ENCODE peak calls at places on chromosome 22, in nine cellular contexts. N is uterus, B is thyroid gland, D is tibial nerve, Y is heart left ventricle, C is H54, T is lower leg skin, Q is endothelial cell of umbilical vein, A is HCT116. O is an unnamed sample.

GRCh38 chr22:29480512-29481264 is 670 bp downstream of the NEFH start:
- DNase-seq in Q (peak), B (peak), Y (no peak), A (no peak), C (no peak), T (no peak), D (no peak), N (no peak), O (no peak)

GRCh38 chr22:19239464-19239863 is 52.1 kb downstream of the CLTCL1 start:
- DNase-seq in C (no peak), T (peak), D (no peak), Y (no peak), A (no peak), B (no peak), N (no peak), Q (no peak), O (no peak)

GRCh38 chr22:50030315-50031188 is 18.0 kb upstream of the IL17REL start:
- DNase-seq in N (peak), D (peak), C (peak), B (peak), T (peak), Y (peak), Q (peak), A (peak), O (peak)

GRCh38 chr22:19523240-19524169 is 705 bp downstream of the CLDN5 start:
- DNase-seq in C (no peak), Y (no peak), B (no peak), D (no peak), A (no peak), Q (peak), N (no peak), T (no peak), O (no peak)

GRCh38 chr22:27192135-27192900 is 534.9 kb downstream of the MIAT start:
- DNase-seq in B (peak), Q (no peak), A (no peak), C (no peak), N (no peak), Y (no peak), T (no peak), D (peak), O (no peak)

GRCh38 chr22:48366591-48366990 is 1461.1 kb downstream of the BRD1 start:
- DNase-seq in Y (no peak), D (no peak), Q (no peak), N (no peak), B (no peak), C (no peak), T (peak), A (no peak), O (no peak)

GRCh38 chr22:38751422-38752346 is 4.1 kb downstream of the SUN2 start:
- DNase-seq in Y (peak), Q (no peak), A (no peak), B (peak), D (no peak), T (peak), N (no peak), C (no peak), O (peak)

GRCh38 chr22:28841111-28841510 is 40.7 kb upstream of the XBP1 start:
- DNase-seq in A (no peak), N (no peak), Q (no peak), T (no peak), B (no peak), D (no peak), Y (no peak), C (no peak), O (no peak)

GRCh38 chr22:41333806-41334205 is 32.5 kb downstream of the ZC3H7B start:
- DNase-seq in C (no peak), Q (no peak), A (no peak), Y (no peak), T (no peak), D (no peak), B (no peak), N (no peak), O (no peak)

GRCh38 chr22:48756146-48757111 is 1071.2 kb downstream of the BRD1 start:
- DNase-seq in N (no peak), Q (no peak), D (no peak), B (no peak), C (no peak), A (no peak), T (peak), Y (no peak), O (no peak)

GRCh38 chr22:27726726-27727449 is 74.7 kb downstream of the MN1 start:
- DNase-seq in Y (peak), B (peak), D (no peak), N (peak), Q (peak), C (peak), T (no peak), A (no peak), O (no peak)

GRCh38 chr22:47928626-47929025 is 1166.2 kb downstream of the TBC1D22A start:
- DNase-seq in B (peak), N (no peak), T (peak), Y (no peak), Q (no peak), D (no peak), C (no peak), A (no peak), O (no peak)

GRCh38 chr22:40183029-40183581 is 5.4 kb downstream of the TNRC6B start:
- DNase-seq in A (no peak), Y (no peak), Q (peak), B (no peak), N (no peak), D (peak), T (no peak), C (peak), O (no peak)

GRCh38 chr22:44870021-44870420 is 117.6 kb downstream of the ARHGAP8 start:
- DNase-seq in N (no peak), Y (no peak), C (peak), T (no peak), D (no peak), B (peak), Q (no peak), A (peak), O (no peak)

GRCh38 chr22:48340727-48341709 is 1486.7 kb downstream of the BRD1 start:
- DNase-seq in Y (no peak), D (no peak), T (no peak), Q (no peak), N (no peak), C (no peak), B (no peak), A (no peak), O (no peak)

GRCh38 chr22:26805131-26805530 is 147.7 kb downstream of the MIAT start:
- DNase-seq in B (no peak), C (peak), Y (no peak), A (no peak), T (no peak), Q (no peak), D (no peak), N (no peak), O (no peak)

GRCh38 chr22:20061481-20061861 is 18.6 kb upstream of the DGCR8 start:
- DNase-seq in C (peak), Q (peak), D (no peak), N (no peak), Y (peak), A (no peak), B (peak), T (no peak), O (no peak)

GRCh38 chr22:25779426-25779825 is 37.4 kb downstream of the MYO18B start:
- DNase-seq in T (no peak), A (no peak), N (no peak), B (no peak), D (no peak), Q (no peak), Y (no peak), C (no peak), O (no peak)

GRCh38 chr22:16987822-16988221 is 20.2 kb downstream of the GAB4 start:
- DNase-seq in B (no peak), A (no peak), Q (no peak), C (no peak), N (no peak), T (no peak), D (no peak), Y (no peak), O (no peak)

GRCh38 chr22:47205081-47205491 is 442.6 kb downstream of the TBC1D22A start:
- DNase-seq in T (peak), C (no peak), Y (no peak), A (no peak), Q (no peak), B (no peak), N (no peak), D (no peak), O (no peak)

GRCh38 chr22:49993649-49994360 is 18.8 kb downstream of the IL17REL start:
- DNase-seq in Y (no peak), C (no peak), Q (no peak), D (no peak), B (no peak), N (no peak), A (no peak), T (peak), O (no peak)

GRCh38 chr22:39349967-39350802 is at the start of gene SYNGR1:
- DNase-seq in Y (no peak), Q (no peak), D (no peak), B (peak), C (no peak), T (no peak), N (no peak), A (no peak), O (no peak)

GRCh38 chr22:50560034-50560433 is 2.7 kb downstream of the SYCE3 start:
- DNase-seq in T (no peak), C (no peak), Y (no peak), N (no peak), A (no peak), Q (no peak), D (no peak), B (no peak), O (no peak)

GRCh38 chr22:49306632-49306975 is 521.1 kb downstream of the BRD1 start:
- DNase-seq in B (no peak), C (no peak), Q (no peak), Y (no peak), T (no peak), D (no peak), N (no peak), A (no peak), O (no peak)

GRCh38 chr22:49363526-49364230 is 464.0 kb downstream of the BRD1 start:
- DNase-seq in N (no peak), Q (no peak), D (no peak), T (peak), A (no peak), C (no peak), Y (no peak), B (no peak), O (no peak)

GRCh38 chr22:43218786-43219185 is 31.9 kb upstream of the TTLL12 start:
- DNase-seq in A (no peak), Q (no peak), N (no peak), B (no peak), C (no peak), Y (no peak), D (no peak), T (no peak), O (no peak)

GRCh38 chr22:44369241-44369652 is 56.5 kb upstream of the SHISAL1 start:
- DNase-seq in Y (peak), A (no peak), D (no peak), N (no peak), Q (no peak), B (no peak), T (no peak), C (no peak), O (no peak)

GRCh38 chr22:19043111-19044085 is 78.8 kb downstream of the DGCR2 start:
- DNase-seq in T (no peak), A (no peak), N (no peak), Q (no peak), B (no peak), Y (no peak), C (no peak), D (no peak), O (no peak)

GRCh38 chr22:25696763-25697710 is 45.0 kb upstream of the MYO18B start:
- DNase-seq in B (no peak), Y (no peak), D (no peak), A (no peak), T (no peak), C (no peak), N (no peak), Q (no peak), O (no peak)

GRCh38 chr22:41939981-41940852 is 6.7 kb downstream of the CENPM start:
- DNase-seq in D (no peak), C (no peak), B (peak), T (peak), N (no peak), Y (no peak), Q (no peak), A (no peak), O (no peak)

DNA sequence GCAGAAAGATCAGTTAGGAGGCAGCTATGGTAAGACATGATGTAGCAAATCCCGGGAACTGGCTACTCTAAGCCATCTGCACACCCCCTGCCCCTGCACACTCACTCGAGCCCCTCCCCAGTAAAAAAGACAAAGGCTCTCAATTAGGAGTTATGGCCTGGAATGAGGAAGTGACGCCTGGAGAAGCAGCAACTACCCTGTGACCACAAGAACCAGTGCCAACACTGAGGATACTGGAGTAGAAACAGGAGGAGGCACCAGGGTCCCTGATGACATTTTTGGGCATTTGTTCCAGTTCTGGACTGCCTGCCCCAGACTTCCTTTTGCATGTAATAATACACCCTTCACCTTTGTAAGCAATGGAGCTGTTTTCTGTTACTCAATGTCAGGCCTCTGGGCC is 30.0 kb upstream of the HMGXB4 start:
- DNase-seq in A (no peak), D (no peak), T (peak), N (no peak), C (no peak), B (no peak), Q (no peak), Y (no peak), O (no peak)
- TF ChIP-seq POLR2A in A (no peak), D (no peak), T (no peak), N (no peak), C (no peak), B (no peak), Q (no peak), Y (no peak), O (no peak)

GRCh38 chr22:31637938-31638618 is 23.9 kb downstream of the PISD start:
- DNase-seq in B (peak), Y (peak), T (peak), C (no peak), Q (peak), D (peak), N (no peak), A (no peak), O (no peak)
- TF ChIP-seq POLR2A in B (no peak), Y (no peak), T (no peak), C (no peak), Q (no peak), D (no peak), N (no peak), A (no peak), O (no peak)

GRCh38 chr22:31093090-31093850 is 12.2 kb downstream of the SMTN start:
- DNase-seq in T (no peak), Y (peak), C (no peak), N (peak), D (no peak), B (peak), Q (no peak), A (no peak), O (peak)
- TF ChIP-seq POLR2A in T (no peak), Y (peak), C (no peak), N (no peak), D (no peak), B (no peak), Q (no peak), A (no peak), O (no peak)

DNA sequence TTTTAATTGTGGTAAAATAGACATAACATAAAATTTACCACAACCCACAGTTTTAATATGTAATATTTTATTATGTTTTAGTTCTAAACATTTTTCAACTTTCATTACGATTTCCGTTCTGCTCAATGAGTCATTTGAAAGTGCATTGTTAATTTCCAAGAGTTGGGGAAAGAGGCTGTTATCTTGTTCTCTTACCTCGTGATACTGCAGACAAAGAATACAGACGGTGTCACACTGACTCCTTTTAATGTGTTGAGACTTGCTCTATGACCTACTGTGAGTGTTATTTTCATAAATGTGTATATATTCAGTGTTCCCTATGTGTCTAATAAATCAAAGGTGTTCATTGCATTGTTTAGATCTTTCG is 10.8 kb upstream of the RAC2 start:
- DNase-seq in C (no peak), N (no peak), Y (no peak), T (no peak), A (no peak), Q (peak), D (no peak), B (no peak), O (no peak)
- TF ChIP-seq POLR2A in C (no peak), N (no peak), Y (no peak), T (no peak), A (no peak), Q (no peak), D (no peak), B (no peak), O (no peak)

DNA sequence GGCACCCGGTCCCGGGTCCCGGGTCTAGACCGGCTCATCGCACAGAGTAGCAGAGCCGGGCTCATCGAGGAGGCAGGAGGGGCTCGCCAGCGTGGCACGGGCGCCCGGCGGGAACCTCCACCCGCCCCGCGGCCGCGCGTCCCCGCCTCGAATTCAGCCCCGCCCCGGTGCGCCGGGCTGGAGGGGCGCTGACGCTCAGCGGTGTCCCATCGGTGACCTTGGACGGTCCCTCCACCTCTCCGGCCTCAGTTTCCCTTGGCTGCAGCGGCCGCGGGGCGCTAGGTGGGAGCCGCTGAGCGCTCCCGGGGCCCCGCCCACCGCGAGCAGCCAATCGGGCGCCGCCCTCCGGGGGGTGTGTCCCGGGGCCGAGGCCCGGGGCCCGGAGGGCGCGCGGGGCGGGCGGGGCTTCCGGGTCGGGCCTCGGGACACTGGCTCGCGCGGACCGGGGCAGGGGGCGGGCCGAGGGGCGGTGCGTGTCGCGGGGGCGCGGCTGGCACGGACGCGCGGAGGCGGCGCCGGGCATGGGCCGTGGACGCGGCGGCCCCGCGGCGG is at the start of gene PPARA:
- DNase-seq in A (peak), D (peak), Y (peak), Q (peak), B (peak), C (peak), N (peak), T (peak), O (peak)
- TF ChIP-seq POLR2A in A (peak), D (peak), Y (peak), Q (no peak), B (peak), C (no peak), N (peak), T (no peak), O (no peak)

GRCh38 chr22:36319595-36320497 is 66.9 kb downstream of the APOL1 start:
- DNase-seq in D (no peak), A (no peak), T (no peak), C (no peak), B (no peak), Q (no peak), N (peak), Y (no peak), O (no peak)

GRCh38 chr22:36315325-36315724 is 62.4 kb downstream of the APOL1 start:
- DNase-seq in C (no peak), Y (no peak), N (no peak), Q (peak), B (no peak), D (no peak), A (no peak), T (no peak), O (no peak)

GRCh38 chr22:36317658-36318271 is 64.8 kb downstream of the APOL1 start:
- DNase-seq in A (no peak), Q (no peak), N (no peak), B (no peak), D (no peak), T (no peak), C (no peak), Y (no peak), O (no peak)

GRCh38 chr22:36318442-36318841 is 65.5 kb downstream of the APOL1 start:
- DNase-seq in C (no peak), A (no peak), B (no peak), D (no peak), Y (no peak), N (no peak), Q (no peak), T (no peak), O (no peak)

DNA sequence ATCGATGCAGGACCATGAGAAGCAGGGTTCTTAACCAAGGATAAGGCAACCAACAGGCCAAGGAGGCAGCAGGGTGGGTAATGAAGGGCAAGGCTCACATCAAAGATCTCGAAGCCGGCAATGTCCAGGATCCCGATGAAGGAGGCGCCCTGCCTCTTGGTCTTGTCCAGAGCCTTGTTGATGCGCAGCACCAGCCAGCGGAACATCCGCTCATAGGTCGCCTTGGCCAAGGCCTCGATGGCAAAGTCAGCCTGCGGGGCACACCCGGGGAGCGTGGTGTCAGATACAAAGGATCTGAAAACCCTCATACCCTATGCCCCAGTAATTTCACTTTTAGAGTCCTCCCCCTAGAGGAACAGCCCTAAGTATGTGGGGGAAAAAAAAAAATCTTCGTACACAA is 63.5 kb downstream of the APOL1 start:
- DNase-seq in Q (no peak), Y (no peak), B (no peak), D (no peak), T (no peak), N (no peak), A (no peak), C (no peak), O (no peak)
- TF ChIP-seq POLR2A in Q (no peak), Y (no peak), B (no peak), D (no peak), T (no peak), N (no peak), A (no peak), C (no peak), O (no peak)